ENCODE peak calls at places on chromosome 17, in four cellular contexts. F is sigmoid colon, U is choroid plexus epithelial cell, V is small intestine. R is an unnamed sample.

GRCh38 chr17:28573521-28573920 is 2.2 kb upstream of the PIGS start:
- DNase-seq in V (no peak), U (no peak), F (no peak), R (no peak)

GRCh38 chr17:60652484-60653247 is 25.0 kb upstream of the BCAS3 start:
- DNase-seq in F (no peak), U (no peak), V (no peak), R (no peak)

GRCh38 chr17:43974541-43975315 is 21.0 kb upstream of the PYY start:
- DNase-seq in U (no peak), F (no peak), V (no peak), R (no peak)

GRCh38 chr17:67218385-67218950 is 26.5 kb downstream of the HELZ start:
- DNase-seq in F (no peak), V (no peak), U (peak), R (no peak)

GRCh38 chr17:41680426-41681040 is 8.2 kb upstream of the EIF1 start:
- DNase-seq in V (no peak), F (no peak), U (no peak), R (no peak)

GRCh38 chr17:77076046-77076882 is 64.5 kb upstream of the SEC14L1 start:
- DNase-seq in F (no peak), V (no peak), U (peak), R (no peak)

GRCh38 chr17:32553168-32553567 is 66.4 kb downstream of the CDK5R1 start:
- DNase-seq in U (no peak), F (no peak), V (no peak), R (no peak)

GRCh38 chr17:80263253-80264047 is 2.8 kb downstream of the RNF213 start:
- DNase-seq in U (peak), V (peak), F (peak), R (peak)

GRCh38 chr17:17220529-17220928 is 14.4 kb upstream of the PLD6 start:
- DNase-seq in U (no peak), F (no peak), V (no peak), R (no peak)

GRCh38 chr17:35089846-35090193 is 26.3 kb upstream of the RFFL start:
- DNase-seq in F (no peak), V (no peak), U (peak), R (no peak)

GRCh38 chr17:83189673-83190385 is 110.4 kb downstream of the METRNL start:
- DNase-seq in U (peak), F (peak), V (no peak), R (no peak)

GRCh38 chr17:5254414-5254813 is 19.8 kb upstream of the SCIMP start:
- DNase-seq in F (no peak), U (no peak), V (no peak), R (no peak)

GRCh38 chr17:59105852-59106462 is 723 bp downstream of the TRIM37 start:
- DNase-seq in V (peak), U (peak), F (peak), R (peak)

GRCh38 chr17:77944390-77945222 is 13.9 kb upstream of the TNRC6C start:
- DNase-seq in V (no peak), U (no peak), F (no peak), R (no peak)